ENCODE peak calls at places on chromosomes 3 and 15, in six cellular contexts. S is IMR-90, X is neuronal stem cell, L is H1, H is mesenchymal stem cell, Y is trophoblast cell. Z is an unnamed sample.

GRCh38 chr15:50828610-50829206 is 63.2 kb upstream of the SPPL2A start:
- DNase-seq in S (peak), Y (peak), L (no peak), X (peak), H (peak), Z (no peak)

GRCh38 chr15:55649058-55649423 is 60.9 kb upstream of the PYGO1 start:
- DNase-seq in Y (peak), X (no peak), S (peak), L (no peak), H (peak), Z (no peak)

GRCh38 chr3:69082805-69083204 is 1.9 kb upstream of the ARL6IP5 start:
- DNase-seq in X (no peak), H (peak), L (no peak), S (peak), Y (peak), Z (no peak)

GRCh38 chr3:122893754-122894668 is 99.1 kb downstream of the SLC49A4 start:
- DNase-seq in Y (peak), S (peak), X (no peak), H (no peak), L (no peak), Z (peak)

GRCh38 chr15:40128746-40129660 is 20.3 kb upstream of the BMF start:
- DNase-seq in X (no peak), Y (no peak), L (no peak), S (no peak), H (no peak), Z (no peak)

GRCh38 chr3:111321786-111322185 is 220.2 kb upstream of the CD96 start:
- DNase-seq in X (no peak), H (no peak), S (no peak), L (no peak), Y (peak), Z (no peak)

GRCh38 chr3:11929531-11929930 is 74.7 kb upstream of the SYN2 start:
- DNase-seq in Y (no peak), S (no peak), L (no peak), H (no peak), X (no peak), Z (peak)

GRCh38 chr3:118907909-118908308 is 126.7 kb downstream of the IGSF11 start:
- DNase-seq in L (no peak), H (no peak), S (no peak), Y (peak), X (no peak), Z (no peak)

GRCh38 chr3:192641911-192642310 is 85.4 kb downstream of the FGF12 start:
- DNase-seq in X (no peak), H (peak), L (no peak), S (no peak), Y (no peak), Z (no peak)

GRCh38 chr3:160370987-160371857 is 27.8 kb downstream of the IFT80 start:
- DNase-seq in H (peak), S (no peak), L (no peak), X (no peak), Y (no peak), Z (no peak)

GRCh38 chr3:29759443-29760033 is 478.7 kb downstream of the RBMS3 start:
- DNase-seq in L (no peak), H (peak), Y (no peak), S (peak), X (peak), Z (no peak)

GRCh38 chr3:65912647-65913046 is 126.1 kb downstream of the MAGI1 start:
- DNase-seq in L (no peak), H (no peak), S (no peak), Y (no peak), X (no peak), Z (no peak)

GRCh38 chr15:76108021-76108723 is 48.4 kb downstream of the TMEM266 start:
- DNase-seq in X (no peak), H (no peak), S (no peak), Y (no peak), L (no peak), Z (no peak)

GRCh38 chr3:141487419-141488345 is 855 bp downstream of the RASA2 start:
- DNase-seq in X (peak), Y (peak), S (peak), L (peak), H (peak), Z (peak)

GRCh38 chr3:278300-279064 is 81.9 kb downstream of the CHL1 start:
- DNase-seq in H (no peak), X (no peak), L (no peak), S (no peak), Y (no peak), Z (no peak)

GRCh38 chr15:100922192-100923040 is 3.3 kb downstream of the LRRK1 start:
- DNase-seq in X (no peak), L (no peak), H (no peak), S (no peak), Y (no peak), Z (no peak)

GRCh38 chr3:63832395-63832794 is 13.3 kb downstream of the C3orf49 start:
- DNase-seq in X (no peak), H (no peak), Y (no peak), S (no peak), L (no peak), Z (no peak)

GRCh38 chr3:59180006-59180405 is 130.2 kb upstream of the CFAP20DC start:
- DNase-seq in Y (no peak), H (no peak), X (no peak), S (no peak), L (no peak), Z (peak)

GRCh38 chr3:59189561-59190338 is 139.9 kb upstream of the CFAP20DC start:
- DNase-seq in H (peak), S (peak), L (no peak), Y (peak), X (no peak), Z (no peak)

GRCh38 chr3:59191651-59192050 is 141.8 kb upstream of the CFAP20DC start:
- DNase-seq in H (no peak), X (no peak), L (no peak), Y (no peak), S (no peak), Z (no peak)

GRCh38 chr3:59186735-59187134 is 136.9 kb upstream of the CFAP20DC start:
- DNase-seq in S (no peak), L (no peak), X (no peak), Y (no peak), H (no peak), Z (no peak)

DNA sequence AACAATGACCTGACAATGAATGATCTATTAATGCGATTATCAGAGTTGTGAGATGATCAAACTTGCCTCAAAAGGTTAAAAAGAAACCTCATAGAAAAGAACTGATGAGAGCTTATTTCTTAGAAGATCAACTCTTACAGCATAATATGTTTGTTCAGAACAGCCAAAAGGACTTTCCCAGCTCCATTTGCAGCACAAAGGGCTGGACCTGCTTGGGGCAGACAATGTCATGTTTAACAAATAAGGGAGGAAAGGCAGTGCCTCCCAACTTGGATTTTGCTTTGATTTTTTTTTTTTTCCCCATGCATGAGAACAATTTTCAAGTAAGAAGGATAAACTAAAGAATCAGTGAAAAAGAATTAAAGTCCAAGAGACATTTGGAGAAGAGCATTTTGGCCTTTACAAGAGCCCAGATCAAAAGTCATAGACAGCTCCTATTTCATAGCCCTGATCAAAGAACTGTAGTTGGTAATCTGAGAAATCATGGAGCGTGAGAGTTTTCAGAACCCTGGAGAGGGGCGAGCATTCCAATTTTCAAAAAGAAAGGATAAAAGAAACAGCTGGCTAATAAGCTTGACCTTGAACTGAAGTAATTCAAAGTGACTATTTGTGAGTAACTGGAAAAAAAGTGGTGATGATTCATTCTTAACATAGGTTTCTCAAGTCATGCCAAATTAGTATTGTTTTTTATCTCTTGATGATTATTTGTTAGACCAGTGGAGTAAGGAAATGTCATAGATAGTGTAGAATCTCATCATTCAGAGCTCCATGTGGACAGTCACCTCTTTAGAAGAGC is 136.0 kb upstream of the CFAP20DC start:
- DNase-seq in H (peak), S (peak), X (no peak), Y (no peak), L (no peak), Z (no peak)
- H4K91ac ChIP-seq in H (no peak), S (no peak), X (no peak), Y (no peak), L (no peak), Z (no peak)

DNA sequence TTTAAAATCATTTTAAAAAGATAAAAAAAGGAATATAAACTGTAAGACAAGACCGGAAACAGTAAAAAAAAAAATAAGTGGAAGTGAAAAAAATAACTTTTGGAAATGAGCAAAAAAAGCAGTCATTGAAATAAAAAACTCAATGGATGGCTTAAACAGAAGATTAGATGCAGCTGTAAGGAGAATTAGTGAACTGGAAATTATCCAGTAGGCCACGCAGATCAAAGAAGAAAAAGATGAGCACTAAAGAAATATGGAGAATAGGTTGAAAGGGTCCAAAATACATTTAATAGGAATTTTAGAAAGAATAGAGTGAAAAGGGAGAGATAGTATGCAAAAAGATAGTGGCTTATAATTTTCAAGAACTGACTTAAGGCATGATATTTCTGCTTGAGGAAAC is 47.0 kb downstream of the STARD5 start:
- DNase-seq in X (no peak), Y (no peak), S (no peak), L (no peak), H (no peak), Z (no peak)
- H4K91ac ChIP-seq in X (no peak), Y (no peak), S (no peak), L (no peak), H (no peak), Z (no peak)

GRCh38 chr15:36347272-36347864 is 232.1 kb upstream of the CDIN1 start:
- DNase-seq in H (no peak), S (no peak), X (no peak), Y (no peak), L (no peak), Z (no peak)
- H4K91ac ChIP-seq in H (no peak), S (no peak), X (no peak), Y (no peak), L (no peak), Z (no peak)

GRCh38 chr3:177385831-177386301 is 188.6 kb upstream of the TBL1XR1 start:
- DNase-seq in Y (peak), X (no peak), S (peak), L (no peak), H (peak), Z (no peak)
- H4K91ac ChIP-seq in Y (no peak), X (no peak), S (no peak), L (no peak), H (no peak), Z (no peak)

GRCh38 chr3:116270053-116270452 is 175.2 kb downstream of the LSAMP start:
- DNase-seq in L (no peak), H (peak), Y (no peak), X (no peak), S (peak), Z (no peak)
- H4K91ac ChIP-seq in L (no peak), H (no peak), Y (no peak), X (no peak), S (no peak), Z (no peak)

GRCh38 chr3:14674841-14675240 is at the start of gene C3orf20:
- DNase-seq in H (no peak), L (no peak), S (no peak), X (no peak), Y (no peak), Z (no peak)
- H4K91ac ChIP-seq in H (no peak), L (no peak), S (no peak), X (no peak), Y (no peak), Z (no peak)

GRCh38 chr3:190101320-190102117 is 19.2 kb downstream of the P3H2 start:
- DNase-seq in S (peak), Y (no peak), X (no peak), L (no peak), H (peak), Z (no peak)
- H4K91ac ChIP-seq in S (peak), Y (no peak), X (no peak), L (no peak), H (no peak), Z (no peak)

DNA sequence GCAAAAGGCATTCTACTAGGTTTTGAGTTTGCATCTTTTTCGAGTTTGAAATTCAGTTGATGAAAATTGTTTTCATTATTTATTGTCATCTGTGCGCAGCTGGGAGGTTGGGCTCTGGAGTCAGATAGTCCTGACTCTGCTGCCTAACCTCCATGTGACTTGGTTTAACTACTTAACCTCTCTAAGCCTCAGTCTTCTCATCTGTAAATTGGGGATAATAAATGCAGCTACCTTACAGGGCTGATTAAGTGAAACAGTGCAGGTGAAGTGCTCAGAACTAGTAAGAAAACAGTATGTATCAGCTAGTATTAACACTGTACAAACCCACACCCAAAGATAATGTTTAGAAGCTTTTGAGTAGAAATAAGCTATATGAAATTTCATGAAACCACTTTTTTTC is 14.1 kb upstream of the UBE2E1 start:
- DNase-seq in H (no peak), Y (no peak), L (no peak), X (no peak), S (no peak), Z (no peak)
- H4K91ac ChIP-seq in H (no peak), Y (no peak), L (no peak), X (no peak), S (no peak), Z (no peak)

Z was measured in H9.